ENCODE peak calls at places on chromosome 4, in four cellular contexts. R is WERI-Rb-1, E is fibroblast of pulmonary artery, U is sigmoid colon. H is an unnamed sample.

GRCh38 chr4:94420356-94420755 is 31.4 kb upstream of the PDLIM5 start:
- DNase-seq in R (no peak), E (peak), U (no peak), H (no peak)

GRCh38 chr4:174156239-174156826 is 127.1 kb downstream of the FBXO8 start:
- DNase-seq in R (no peak), E (peak), U (no peak), H (no peak)

GRCh38 chr4:151248519-151248918 is 28.4 kb upstream of the PRSS48 start:
- DNase-seq in R (no peak), E (no peak), U (no peak), H (no peak)

GRCh38 chr4:109548655-109549054 is 11.4 kb upstream of the MCUB start:
- DNase-seq in R (no peak), E (peak), U (no peak), H (no peak)

GRCh38 chr4:5036239-5036638 is 15.0 kb upstream of the STK32B start:
- DNase-seq in R (no peak), E (peak), U (no peak), H (no peak)

GRCh38 chr4:173345648-173346047 is 11.5 kb upstream of the HMGB2 start:
- DNase-seq in R (no peak), E (no peak), U (no peak), H (no peak)

GRCh38 chr4:41256131-41256739 is 493 bp upstream of the UCHL1 start:
- DNase-seq in R (no peak), E (peak), U (no peak), H (peak)

GRCh38 chr4:175427751-175428150 is 384.3 kb downstream of the GPM6A start:
- DNase-seq in R (no peak), E (no peak), U (no peak), H (no peak)

GRCh38 chr4:40728341-40728740 is 21.4 kb upstream of the NSUN7 start:
- DNase-seq in R (no peak), E (no peak), U (no peak), H (no peak)

GRCh38 chr4:134958862-134959261 is 757.3 kb upstream of the PABPC4L start:
- DNase-seq in R (no peak), E (no peak), U (no peak), H (no peak)

DNA sequence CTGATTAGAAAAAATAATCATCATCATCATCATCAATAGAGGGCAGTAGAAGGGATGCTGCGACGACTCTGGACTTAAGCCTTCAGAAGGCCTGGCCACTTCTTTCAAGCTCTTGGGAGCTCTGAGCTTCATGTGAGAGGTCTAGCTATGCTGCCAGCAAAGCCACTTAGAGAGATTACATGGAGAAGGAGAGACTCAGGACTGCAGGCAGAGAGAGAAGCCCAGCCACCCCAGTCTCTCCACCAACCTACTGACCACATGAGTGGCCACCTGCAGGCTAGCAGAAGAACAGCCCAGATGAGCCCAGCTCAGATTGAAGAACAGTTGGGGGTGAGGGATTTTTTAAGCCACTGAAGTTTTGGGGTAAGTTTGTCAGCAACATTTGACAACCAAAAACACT is 17.1 kb upstream of the TMEM150C start:
- DNase-seq in R (peak), E (peak), U (no peak), H (no peak)
- TF ChIP-seq CTCF in R (peak), E (peak), U (no peak), H (no peak)

DNA sequence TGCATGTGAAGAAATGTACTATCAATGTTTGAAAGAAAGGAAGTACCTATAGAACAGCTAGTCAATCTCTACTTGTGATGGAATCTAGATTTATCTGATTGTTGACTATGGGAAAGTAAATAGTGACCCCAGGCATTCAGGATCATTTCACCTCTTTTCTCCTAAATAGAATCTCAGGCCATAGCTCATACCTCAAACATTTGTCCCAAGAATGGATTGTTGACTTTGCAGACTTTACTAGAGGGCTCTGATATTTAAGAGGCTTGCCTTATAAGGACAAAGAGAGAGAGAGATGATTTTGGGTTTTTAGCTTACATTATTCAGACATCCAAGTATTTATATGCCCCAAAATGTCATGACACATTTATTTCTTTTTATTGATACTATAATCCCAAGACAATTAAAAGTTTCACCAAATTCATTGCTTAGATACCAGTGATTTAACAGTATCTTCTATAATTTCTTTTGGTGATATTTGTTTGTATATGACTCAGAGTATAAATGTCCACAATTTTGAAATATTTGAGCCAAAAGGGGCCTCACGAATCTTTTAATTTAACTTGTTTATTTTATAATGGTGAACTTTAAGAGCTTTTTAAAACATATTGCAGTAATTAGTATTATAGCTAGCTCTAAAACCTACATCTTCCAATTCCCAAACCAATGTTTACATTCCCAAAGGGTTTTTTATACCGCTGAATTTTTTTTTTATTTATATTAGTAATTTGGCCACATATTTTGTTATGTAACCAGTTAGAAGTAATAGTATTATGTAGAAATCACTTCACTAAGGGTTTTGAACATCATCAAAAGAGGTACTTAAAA is 614.1 kb downstream of the PCDH7 start:
- DNase-seq in R (no peak), E (no peak), U (no peak), H (no peak)
- TF ChIP-seq CTCF in R (no peak), E (no peak), U (no peak), H (no peak)

GRCh38 chr4:102586644-102587021 is 85.5 kb downstream of the NFKB1 start:
- DNase-seq in R (no peak), E (no peak), U (no peak), H (no peak)

GRCh38 chr4:102586002-102586643 is 85.0 kb downstream of the NFKB1 start:
- DNase-seq in R (no peak), E (no peak), U (no peak), H (no peak)

GRCh38 chr4:102593147-102593546 is 92.0 kb downstream of the NFKB1 start:
- DNase-seq in R (no peak), E (no peak), U (no peak), H (no peak)

GRCh38 chr4:102594000-102594399 is 92.8 kb downstream of the NFKB1 start:
- DNase-seq in R (no peak), E (no peak), U (no peak), H (no peak)

DNA sequence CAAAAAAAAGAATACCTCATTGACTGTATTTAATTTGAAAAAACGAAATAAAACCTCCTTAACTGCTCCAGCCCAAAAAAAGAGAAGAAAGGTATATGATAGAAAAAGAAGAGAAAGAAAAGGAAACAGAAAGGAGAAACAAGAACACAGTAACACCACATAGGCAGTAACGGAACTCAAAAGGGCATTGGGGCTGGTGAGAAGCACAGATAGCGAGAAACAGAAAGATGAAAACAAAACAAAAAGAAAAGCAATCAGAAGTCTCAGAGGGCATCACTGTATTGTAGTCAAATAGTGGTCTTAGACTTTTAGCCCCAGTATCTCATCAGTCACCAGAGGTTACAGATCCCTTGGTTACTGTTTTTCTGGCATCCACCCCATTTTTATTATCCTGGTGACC is 88.6 kb downstream of the NFKB1 start:
- DNase-seq in R (no peak), E (no peak), U (no peak), H (no peak)
- TF ChIP-seq CTCF in R (no peak), E (no peak), U (no peak), H (no peak)

DNA sequence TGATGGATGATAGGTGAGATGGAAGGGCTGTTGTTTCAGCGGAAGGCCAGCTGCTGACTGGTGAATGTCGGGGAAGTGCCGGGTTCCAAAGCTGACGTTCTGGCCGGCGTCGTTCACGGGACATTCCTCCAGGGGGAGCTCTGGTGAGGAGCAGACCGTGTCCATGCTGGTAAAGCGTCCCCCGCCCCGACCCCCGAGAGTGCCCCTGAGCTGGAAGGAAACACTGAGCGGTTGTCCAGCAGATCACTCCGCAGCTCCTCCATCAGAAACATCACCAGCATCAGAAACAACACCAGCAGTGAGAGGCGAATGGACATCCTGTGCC is 18.6 kb upstream of the ADRA2C start:
- DNase-seq in R (peak), E (no peak), U (no peak), H (peak)
- TF ChIP-seq CTCF in R (peak), E (peak), U (no peak), H (peak)

GRCh38 chr4:163237856-163238255 is 71.2 kb upstream of the NAF1 start:
- DNase-seq in R (no peak), E (no peak), U (no peak), H (no peak)
- TF ChIP-seq CTCF in R (no peak), E (no peak), U (no peak), H (no peak)